ENCODE peak calls at places on chromosomes 7 and 10, in six cellular contexts. Q is OCI-M1; B is activated CD8-positive, alpha-beta memory T cell treated with anti-CD3 and anti-CD28 coated beads, Interleukin-2, amount 50 U/mL, for 48 hours; W is IMR-90; V is mesothelial cell of epicardium; K is GM23248. E is an unnamed sample.
A peak's percentile ranks its signal among the peaks of the same experiment; 100 is the strongest.

GRCh38 chr10:48898426-48898825 is 41.2 kb downstream of the LRRC18 start:
- DNase-seq in Q (no peak), B (no peak), W (no peak), V (no peak), K (no peak), E (no peak)

GRCh38 chr7:69770613-69771012 is 172.3 kb downstream of the AUTS2 start:
- DNase-seq in Q (no peak), B (no peak), W (no peak), V (no peak), K (no peak), E (no peak)

GRCh38 chr7:874036-874749 is 2.2 kb upstream of the GET4 start:
- DNase-seq in Q (no peak), B (no peak), W (no peak), V (no peak), K (no peak), E (no peak)

GRCh38 chr10:102113956-102114857 is 6.0 kb downstream of the LDB1 start:
- DNase-seq in Q (peak; percentile 51), B (peak; percentile 60), W (no peak), V (no peak), K (peak; percentile 74), E (peak; percentile 33)

GRCh38 chr7:130875901-130876300 is 141.9 kb upstream of the KLF14 start:
- DNase-seq in Q (no peak), B (no peak), W (peak; percentile 8), V (no peak), K (peak; percentile 32), E (no peak)

GRCh38 chr7:105723582-105723981 is 142.3 kb upstream of the EFCAB10 start:
- DNase-seq in Q (no peak), B (no peak), W (no peak), V (no peak), K (no peak), E (no peak)

GRCh38 chr7:2225336-2225735 is 7.4 kb downstream of the MAD1L1 start:
- DNase-seq in Q (no peak), B (no peak), W (no peak), V (no peak), K (no peak), E (no peak)

GRCh38 chr10:13458107-13458761 is 70.6 kb downstream of the BEND7 start:
- DNase-seq in Q (no peak), B (no peak), W (peak; percentile 45), V (no peak), K (peak; percentile 43), E (no peak)

GRCh38 chr7:17770710-17771375 is 169.5 kb downstream of the SNX13 start:
- DNase-seq in Q (peak; percentile 59), B (no peak), W (no peak), V (no peak), K (no peak), E (peak; percentile 88)

GRCh38 chr7:17690030-17690429 is 250.3 kb downstream of the SNX13 start:
- DNase-seq in Q (peak; percentile 85), B (no peak), W (peak; percentile 95), V (no peak), K (peak; percentile 90), E (peak; percentile 95)

GRCh38 chr7:112938895-112939588 is 147.6 kb downstream of the GPR85 start:
- DNase-seq in Q (peak; percentile 56), B (peak; percentile 73), W (peak; percentile 20), V (peak; percentile 70), K (peak; percentile 70), E (peak; percentile 38)

GRCh38 chr7:39663263-39663662 is 39.9 kb downstream of the RALA start:
- DNase-seq in Q (no peak), B (no peak), W (no peak), V (no peak), K (no peak), E (no peak)

GRCh38 chr7:150314639-150315239 is 8.4 kb upstream of the LRRC61 start:
- DNase-seq in Q (no peak), B (no peak), W (no peak), V (no peak), K (no peak), E (no peak)

GRCh38 chr10:77801474-77802238 is 124.9 kb downstream of the DLG5 start:
- DNase-seq in Q (no peak), B (peak; percentile 71), W (peak; percentile 52), V (no peak), K (peak; percentile 77), E (no peak)

GRCh38 chr7:112782498-112782897 is 7.7 kb downstream of the TMEM168 start:
- DNase-seq in Q (no peak), B (no peak), W (no peak), V (no peak), K (no peak), E (peak; percentile 12)

GRCh38 chr10:129696636-129697035 is 229.6 kb downstream of the MGMT start:
- DNase-seq in Q (no peak), B (no peak), W (no peak), V (no peak), K (no peak), E (no peak)

GRCh38 chr7:130281227-130281626 is 11.7 kb upstream of the CPA4 start:
- DNase-seq in Q (no peak), B (no peak), W (peak; percentile 72), V (no peak), K (peak; percentile 79), E (no peak)

GRCh38 chr7:44093102-44093641 is 10.8 kb upstream of the POLM start:
- DNase-seq in Q (no peak), B (no peak), W (no peak), V (no peak), K (no peak), E (no peak)

GRCh38 chr10:86635402-86635801 is 18.9 kb upstream of the OPN4 start:
- DNase-seq in Q (no peak), B (no peak), W (peak; percentile 91), V (no peak), K (peak; percentile 92), E (no peak)

GRCh38 chr7:107173191-107173590 is 4.4 kb downstream of the HBP1 start:
- DNase-seq in Q (no peak), B (no peak), W (no peak), V (no peak), K (no peak), E (no peak)

GRCh38 chr10:72085166-72085565 is 3.2 kb downstream of the SPOCK2 start:
- DNase-seq in Q (no peak), B (no peak), W (no peak), V (no peak), K (no peak), E (no peak)

GRCh38 chr10:71211053-71211452 is 1.3 kb upstream of the UNC5B start:
- DNase-seq in Q (no peak), B (peak; percentile 41), W (no peak), V (peak; percentile 36), K (no peak), E (no peak)